ENCODE peak calls at places on chromosomes 16 and 17, in eight cellular contexts. One of them, this sample, is unnamed.

GRCh38 chr16:6106061-6106460 is 1008.5 kb upstream of the EEF2KMT start:
- DNase-seq in right atrium auricular region: no peak
- DNase-seq in mucosa of gallbladder: no peak
- DNase-seq in WTC11: no peak
- DNase-seq in GM12865: no peak
- DNase-seq in substantia nigra: no peak
- DNase-seq in SHP77: no peak
- DNase-seq in AG08395: no peak
- DNase-seq in this sample: no peak

GRCh38 chr17:83114706-83115105 is 35.3 kb downstream of the METRNL start:
- DNase-seq in right atrium auricular region: no peak
- DNase-seq in WTC11: no peak
- DNase-seq in SHP77: no peak
- DNase-seq in substantia nigra: no peak
- DNase-seq in mucosa of gallbladder: no peak
- DNase-seq in GM12865: no peak
- DNase-seq in AG08395: no peak
- DNase-seq in this sample: no peak

GRCh38 chr16:57986196-57986595 is 14.3 kb downstream of the ZNF319 start:
- DNase-seq in SHP77: no peak
- DNase-seq in right atrium auricular region: no peak
- DNase-seq in AG08395: no peak
- DNase-seq in substantia nigra: no peak
- DNase-seq in GM12865: no peak
- DNase-seq in mucosa of gallbladder: no peak
- DNase-seq in WTC11: no peak
- DNase-seq in this sample: no peak

GRCh38 chr16:8241408-8241807 is 348.9 kb downstream of the TMEM114 start:
- DNase-seq in SHP77: no peak
- DNase-seq in right atrium auricular region: no peak
- DNase-seq in AG08395: no peak
- DNase-seq in mucosa of gallbladder: peak
- DNase-seq in GM12865: no peak
- DNase-seq in substantia nigra: no peak
- DNase-seq in WTC11: no peak
- DNase-seq in this sample: no peak

GRCh38 chr17:71760062-71760720 is 360.6 kb upstream of the SOX9 start:
- DNase-seq in WTC11: no peak
- DNase-seq in mucosa of gallbladder: no peak
- DNase-seq in AG08395: peak
- DNase-seq in right atrium auricular region: no peak
- DNase-seq in GM12865: no peak
- DNase-seq in SHP77: no peak
- DNase-seq in substantia nigra: no peak
- DNase-seq in this sample: no peak

GRCh38 chr17:31318298-31319190 is 2.9 kb downstream of the EVI2A start:
- DNase-seq in mucosa of gallbladder: peak
- DNase-seq in substantia nigra: peak
- DNase-seq in SHP77: no peak
- DNase-seq in GM12865: peak
- DNase-seq in WTC11: no peak
- DNase-seq in right atrium auricular region: peak
- DNase-seq in AG08395: no peak
- DNase-seq in this sample: peak

GRCh38 chr17:7043195-7043543 is 723 bp downstream of the SLC16A11 start:
- DNase-seq in AG08395: no peak
- DNase-seq in GM12865: no peak
- DNase-seq in right atrium auricular region: no peak
- DNase-seq in SHP77: no peak
- DNase-seq in substantia nigra: no peak
- DNase-seq in mucosa of gallbladder: no peak
- DNase-seq in WTC11: peak
- DNase-seq in this sample: no peak

GRCh38 chr16:75195811-75196790 is 10.9 kb downstream of the CTRB2 start:
- DNase-seq in substantia nigra: no peak
- DNase-seq in right atrium auricular region: no peak
- DNase-seq in GM12865: no peak
- DNase-seq in mucosa of gallbladder: no peak
- DNase-seq in WTC11: no peak
- DNase-seq in AG08395: no peak
- DNase-seq in SHP77: no peak
- DNase-seq in this sample: no peak

GRCh38 chr17:73028311-73028755 is 64.2 kb downstream of the SLC39A11 start:
- DNase-seq in mucosa of gallbladder: peak
- DNase-seq in right atrium auricular region: no peak
- DNase-seq in substantia nigra: no peak
- DNase-seq in AG08395: peak
- DNase-seq in GM12865: no peak
- DNase-seq in SHP77: no peak
- DNase-seq in WTC11: no peak
- DNase-seq in this sample: no peak

GRCh38 chr17:43723697-43724359 is 34.8 kb downstream of the SOST start:
- DNase-seq in SHP77: no peak
- DNase-seq in AG08395: peak
- DNase-seq in GM12865: peak
- DNase-seq in WTC11: no peak
- DNase-seq in mucosa of gallbladder: no peak
- DNase-seq in substantia nigra: no peak
- DNase-seq in right atrium auricular region: no peak
- DNase-seq in this sample: peak

GRCh38 chr17:43444223-43445008 is 39.4 kb upstream of the DHX8 start:
- DNase-seq in mucosa of gallbladder: no peak
- DNase-seq in WTC11: no peak
- DNase-seq in right atrium auricular region: no peak
- DNase-seq in GM12865: no peak
- DNase-seq in AG08395: no peak
- DNase-seq in substantia nigra: no peak
- DNase-seq in SHP77: no peak
- DNase-seq in this sample: no peak

GRCh38 chr16:4298761-4299522 is 16.9 kb upstream of the GLIS2 start:
- DNase-seq in WTC11: peak
- DNase-seq in GM12865: no peak
- DNase-seq in SHP77: no peak
- DNase-seq in substantia nigra: no peak
- DNase-seq in mucosa of gallbladder: peak
- DNase-seq in AG08395: peak
- DNase-seq in right atrium auricular region: peak
- DNase-seq in this sample: peak

GRCh38 chr17:66353937-66354401 is 51.6 kb downstream of the PRKCA start:
- DNase-seq in right atrium auricular region: no peak
- DNase-seq in SHP77: no peak
- DNase-seq in WTC11: no peak
- DNase-seq in AG08395: no peak
- DNase-seq in mucosa of gallbladder: no peak
- DNase-seq in substantia nigra: no peak
- DNase-seq in GM12865: no peak
- DNase-seq in this sample: no peak

GRCh38 chr16:81902025-81902424 is 109.2 kb downstream of the SDR42E1 start:
- DNase-seq in GM12865: no peak
- DNase-seq in right atrium auricular region: no peak
- DNase-seq in SHP77: no peak
- DNase-seq in AG08395: no peak
- DNase-seq in mucosa of gallbladder: no peak
- DNase-seq in substantia nigra: no peak
- DNase-seq in WTC11: no peak
- DNase-seq in this sample: no peak

GRCh38 chr17:58362368-58363014 is 10.5 kb upstream of the SUPT4H1 start:
- DNase-seq in GM12865: no peak
- DNase-seq in substantia nigra: no peak
- DNase-seq in WTC11: no peak
- DNase-seq in AG08395: no peak
- DNase-seq in right atrium auricular region: no peak
- DNase-seq in mucosa of gallbladder: no peak
- DNase-seq in SHP77: no peak
- DNase-seq in this sample: no peak